ENCODE peak calls at places on chromosome 15, in four cellular contexts. J, U, L and T are unnamed samples. For H3K4me1, the result is how much of the 10 kb centered on the place peaks cover.

GRCh38 chr15:39127925-39128617 is 452.8 kb upstream of the THBS1 start:
- ATAC-seq in J (peak), U (peak), L (peak), T (peak)

GRCh38 chr15:74957301-74958035 is 896 bp upstream of the RPP25 start:
- ATAC-seq in J (no peak), U (peak), L (peak), T (peak)

GRCh38 chr15:22949074-22949547 is 31.1 kb downstream of the CYFIP1 start:
- ATAC-seq in J (no peak), U (peak), L (no peak), T (peak)

GRCh38 chr15:43209059-43209824 is 11.6 kb downstream of the EPB42 start:
- ATAC-seq in J (peak), U (peak), L (peak), T (no peak)

GRCh38 chr15:87609474-87609873 is 647.1 kb downstream of the NTRK3 start:
- ATAC-seq in J (no peak), U (peak), L (no peak), T (peak)

GRCh38 chr15:75054172-75054897 is 30.9 kb downstream of the PPCDC start:
- ATAC-seq in J (no peak), U (peak), L (no peak), T (no peak)

GRCh38 chr15:56428821-56429458 is 36.0 kb downstream of the MNS1 start:
- ATAC-seq in J (peak), U (peak), L (peak), T (no peak)

GRCh38 chr15:76667943-76668715 is 237.0 kb downstream of the SCAPER start:
- ATAC-seq in J (no peak), U (no peak), L (no peak), T (no peak)

GRCh38 chr15:84833447-84833846 is 16.3 kb downstream of the ALPK3 start:
- ATAC-seq in J (peak), U (peak), L (peak), T (no peak)

GRCh38 chr15:100082761-100083402 is 258.9 kb downstream of the ADAMTS17 start:
- ATAC-seq in J (no peak), U (no peak), L (no peak), T (no peak)

GRCh38 chr15:53453253-53454105 is 306.0 kb downstream of the WDR72 start:
- ATAC-seq in J (peak), U (no peak), L (no peak), T (no peak)

GRCh38 chr15:77276943-77277342 is 143.0 kb downstream of the PEAK1 start:
- ATAC-seq in J (no peak), U (no peak), L (no peak), T (no peak)

GRCh38 chr15:40525855-40526254 is 39.0 kb downstream of the CCDC32 start:
- ATAC-seq in J (peak), U (no peak), L (no peak), T (no peak)

GRCh38 chr15:64807751-64808222 is 17.7 kb downstream of the PIF1 start:
- ATAC-seq in J (no peak), U (no peak), L (no peak), T (peak)

GRCh38 chr15:63069616-63069952 is 27.0 kb downstream of the TPM1 start:
- ATAC-seq in J (no peak), U (no peak), L (no peak), T (no peak)

GRCh38 chr15:68536331-68537095 is 42.3 kb upstream of the CORO2B start:
- ATAC-seq in J (no peak), U (peak), L (peak), T (peak)

GRCh38 chr15:59524331-59524731 is 86.3 kb downstream of the FAM81A start:
- ATAC-seq in J (peak), U (no peak), L (no peak), T (no peak)

GRCh38 chr15:74134387-74135027 is 4.1 kb downstream of the ISLR2 start:
- ATAC-seq in J (peak), U (no peak), L (peak), T (no peak)

GRCh38 chr15:35690698-35691116 is 144.7 kb upstream of the DPH6 start:
- ATAC-seq in J (no peak), U (peak), L (no peak), T (peak)

GRCh38 chr15:67820992-67821783 is 4.1 kb upstream of the SKOR1 start:
- ATAC-seq in J (peak), U (peak), L (no peak), T (peak)

GRCh38 chr15:101578443-101578894 is 73.7 kb downstream of the TM2D3 start:
- ATAC-seq in J (peak), U (peak), L (peak), T (peak)

GRCh38 chr15:79826800-79827199 is 70.0 kb downstream of the MTHFS start:
- ATAC-seq in J (no peak), U (no peak), L (no peak), T (no peak)

GRCh38 chr15:66835558-66835878 is 133.5 kb downstream of the SMAD6 start:
- ATAC-seq in J (no peak), U (no peak), L (no peak), T (no peak)

GRCh38 chr15:45338417-45338816 is 39.9 kb downstream of the GATM start:
- ATAC-seq in J (peak), U (no peak), L (no peak), T (no peak)

GRCh38 chr15:51126842-51127241 is 32.1 kb upstream of the TNFAIP8L3 start:
- ATAC-seq in J (no peak), U (no peak), L (no peak), T (no peak)

GRCh38 chr15:87781959-87782625 is 474.4 kb downstream of the NTRK3 start:
- ATAC-seq in J (no peak), U (no peak), L (no peak), T (no peak)

GRCh38 chr15:51227967-51228783 is 110.2 kb downstream of the CYP19A1 start:
- ATAC-seq in J (no peak), U (peak), L (peak), T (no peak)

GRCh38 chr15:39593071-39594055 is 12.5 kb downstream of the THBS1 start:
- ATAC-seq in J (no peak), U (no peak), L (no peak), T (no peak)

GRCh38 chr15:52683585-52683984 is 4.4 kb upstream of the ATOSA start:
- ATAC-seq in J (no peak), U (no peak), L (no peak), T (no peak)

GRCh38 chr15:32649336-32649735 is 7.8 kb downstream of the SCG5 start:
- ATAC-seq in J (peak), U (peak), L (peak), T (no peak)

GRCh38 chr15:61582092-61582491 is 353.0 kb upstream of the RORA start:
- ATAC-seq in J (no peak), U (no peak), L (no peak), T (no peak)

GRCh38 chr15:87828608-87829007 is 427.9 kb downstream of the NTRK3 start:
- ATAC-seq in J (no peak), U (no peak), L (no peak), T (no peak)

GRCh38 chr15:52423852-52424251 is 104.8 kb downstream of the MYO5A start:
- ATAC-seq in J (no peak), U (no peak), L (no peak), T (no peak)

GRCh38 chr15:85453144-85453872 is 72.9 kb downstream of the AKAP13 start:
- ATAC-seq in J (peak), U (peak), L (peak), T (no peak)

GRCh38 chr15:57382969-57383368 is 6.7 kb downstream of the CGNL1 start:
- ATAC-seq in J (no peak), U (peak), L (no peak), T (no peak)

GRCh38 chr15:92915766-92916435 is 15.8 kb downstream of the CHD2 start:
- ATAC-seq in J (no peak), U (no peak), L (no peak), T (no peak)

GRCh38 chr15:85340852-85341251 is 39.6 kb upstream of the AKAP13 start:
- ATAC-seq in J (no peak), U (no peak), L (no peak), T (no peak)

GRCh38 chr15:31869640-31870335 is 160.5 kb upstream of the CHRNA7 start:
- ATAC-seq in J (peak), U (no peak), L (no peak), T (peak)

GRCh38 chr15:86082619-86083377 is 3.1 kb downstream of the AGBL1 start:
- ATAC-seq in J (no peak), U (no peak), L (no peak), T (no peak)

GRCh38 chr15:50876989-50877360 is 31.5 kb upstream of the AP4E1 start:
- ATAC-seq in J (peak), U (peak), L (peak), T (peak)

GRCh38 chr15:91866371-91866905 is 12.9 kb downstream of the SLCO3A1 start:
- ATAC-seq in J (no peak), U (no peak), L (peak), T (peak)
- H3K4me1 ChIP-seq in J (under half), U (under half), L (under half), T (under half)

GRCh38 chr15:38072007-38072506 is 137.6 kb downstream of the TMCO5A start:
- ATAC-seq in J (no peak), U (no peak), L (peak), T (peak)

GRCh38 chr15:38073278-38073930 is 139.0 kb downstream of the TMCO5A start:
- ATAC-seq in J (peak), U (no peak), L (peak), T (peak)

GRCh38 chr15:38071211-38071972 is 137.0 kb downstream of the TMCO5A start:
- ATAC-seq in J (no peak), U (no peak), L (no peak), T (no peak)

GRCh38 chr15:38074029-38074428 is 139.6 kb downstream of the TMCO5A start:
- ATAC-seq in J (no peak), U (no peak), L (no peak), T (no peak)

DNA sequence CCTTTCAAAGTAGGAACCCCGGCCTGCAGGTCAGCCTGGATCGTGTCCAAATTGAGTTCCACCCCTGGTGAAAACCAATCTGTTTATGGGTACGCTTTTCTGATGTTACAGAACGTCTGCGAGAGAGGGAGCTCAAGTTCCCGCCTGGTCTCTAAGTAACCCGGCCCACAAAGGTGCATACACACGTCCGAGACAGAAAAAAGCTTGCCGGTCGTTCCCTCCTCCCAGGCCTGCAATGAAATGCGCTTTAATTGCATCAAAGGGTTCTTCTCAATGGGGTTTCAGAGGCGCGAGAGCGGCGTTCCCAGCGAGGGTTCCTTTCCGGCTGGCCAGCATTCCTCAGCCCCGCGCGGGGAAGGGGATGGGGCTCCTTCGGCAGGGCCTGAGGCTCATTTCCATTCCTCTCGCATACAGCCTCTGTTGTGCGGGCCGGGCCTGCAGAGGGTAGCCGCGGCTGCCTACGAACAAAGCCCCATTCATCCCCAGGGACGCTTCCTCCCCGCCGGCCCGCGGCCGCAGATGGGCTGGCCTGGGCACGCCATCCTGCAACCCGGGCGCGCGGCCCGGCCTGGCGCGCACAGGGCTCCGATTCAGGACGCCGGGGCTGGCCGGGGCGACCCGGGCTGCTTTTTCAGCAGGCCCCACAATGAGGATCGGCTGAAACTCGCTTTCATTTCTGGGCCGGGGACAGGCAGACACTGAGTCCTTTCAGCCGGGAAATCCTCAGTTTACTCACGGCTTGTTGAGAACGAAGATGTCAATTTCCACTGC is 138.3 kb downstream of the TMCO5A start:
- ATAC-seq in J (peak), U (peak), L (peak), T (peak)
- TF ChIP-seq POLR2A in J (peak), U (no peak), L (peak), T (peak)

GRCh38 chr15:88908123-88908522 is 5.1 kb downstream of the MFGE8 start:
- ATAC-seq in J (no peak), U (no peak), L (no peak), T (no peak)

GRCh38 chr15:88912500-88912921 is 668 bp downstream of the MFGE8 start:
- ATAC-seq in J (peak), U (peak), L (peak), T (peak)

GRCh38 chr15:88911766-88912118 is 1.4 kb downstream of the MFGE8 start:
- ATAC-seq in J (no peak), U (peak), L (peak), T (no peak)

GRCh38 chr15:88908697-88909621 is 4.2 kb downstream of the MFGE8 start:
- ATAC-seq in J (no peak), U (no peak), L (no peak), T (no peak)

DNA sequence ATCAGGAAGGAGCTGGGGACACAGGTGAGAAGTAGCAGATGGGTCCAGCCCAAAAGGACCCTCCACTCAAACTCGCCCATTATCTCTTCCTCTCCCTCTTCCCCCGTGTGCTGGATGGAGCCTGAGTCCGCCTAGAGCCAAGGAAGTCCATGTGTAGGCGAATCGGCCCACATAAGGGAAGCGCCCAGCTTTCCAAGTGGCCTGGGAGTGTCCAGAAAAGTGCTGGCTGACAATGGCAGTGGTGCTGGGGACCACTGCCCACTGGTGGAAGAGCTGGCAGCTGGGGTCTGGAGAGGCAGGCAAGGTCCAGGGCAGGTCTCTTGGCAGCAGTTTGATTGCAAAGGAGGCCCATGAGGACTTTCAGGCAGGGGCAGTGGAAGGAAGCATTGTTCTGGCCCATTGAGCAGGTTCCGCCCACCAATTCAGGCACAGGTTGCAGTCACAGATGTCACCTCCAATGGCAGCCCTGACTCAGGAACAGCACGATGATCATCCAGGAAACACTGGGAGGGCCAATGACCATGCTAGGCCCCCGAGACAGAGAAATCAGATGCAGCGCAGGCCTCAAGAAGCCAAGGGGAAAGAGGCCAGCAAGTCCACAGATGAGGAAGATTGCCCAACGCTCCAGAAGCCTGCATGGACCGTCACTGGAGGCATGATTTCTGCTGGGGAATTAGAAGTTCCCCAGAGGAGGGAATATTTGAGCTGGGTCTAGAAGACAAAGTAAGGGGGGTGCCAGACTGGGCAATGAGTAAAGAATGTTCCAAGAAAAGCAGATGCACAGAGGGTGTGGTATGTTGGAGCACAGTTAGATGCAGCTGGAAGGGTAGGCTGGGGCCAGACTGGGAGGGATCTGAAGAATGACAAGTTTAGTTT is 3.0 kb downstream of the MFGE8 start:
- ATAC-seq in J (no peak), U (no peak), L (no peak), T (peak)
- H3K4me1 ChIP-seq in J (under half), U (under half), L (under half), T (under half)

GRCh38 chr15:98221577-98221976 is 261.1 kb downstream of the ARRDC4 start:
- ATAC-seq in J (no peak), U (no peak), L (no peak), T (no peak)

GRCh38 chr15:98231696-98232440 is 271.4 kb downstream of the ARRDC4 start:
- ATAC-seq in J (no peak), U (no peak), L (no peak), T (no peak)

GRCh38 chr15:98221144-98221543 is 260.6 kb downstream of the ARRDC4 start:
- ATAC-seq in J (no peak), U (no peak), L (no peak), T (no peak)

GRCh38 chr15:98226578-98226977 is 266.1 kb downstream of the ARRDC4 start:
- ATAC-seq in J (no peak), U (no peak), L (no peak), T (no peak)

GRCh38 chr15:98226149-98226548 is 265.6 kb downstream of the ARRDC4 start:
- ATAC-seq in J (no peak), U (no peak), L (no peak), T (no peak)
- TF ChIP-seq POLR2A in J (no peak), U (no peak), L (no peak), T (no peak)

DNA sequence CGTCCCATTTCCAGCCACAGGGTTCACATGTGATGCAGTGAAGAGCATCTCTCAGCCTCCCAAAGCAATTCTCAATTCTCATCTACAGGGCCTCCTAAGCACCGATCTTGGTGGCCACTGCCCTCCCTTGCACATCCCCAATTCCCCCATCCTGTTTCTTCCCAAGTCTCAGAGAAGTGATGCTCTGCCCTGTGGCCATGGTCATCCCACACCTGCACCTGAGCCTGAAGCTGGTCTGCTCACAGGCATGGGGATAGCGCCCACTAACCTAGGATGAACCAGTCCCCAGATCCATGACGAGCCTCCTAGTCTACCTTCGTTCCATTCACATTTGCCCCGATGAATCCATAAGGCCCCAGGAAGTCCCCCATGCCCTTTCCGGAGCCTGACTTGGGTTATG is 201.5 kb downstream of the UACA start:
- ATAC-seq in J (no peak), U (no peak), L (no peak), T (no peak)
- H3K4me1 ChIP-seq in J (under half), U (under half), L (under half), T (under half)